ENCODE peak calls at places on chromosomes 16 and 17, in ten cellular contexts. One of them, this sample, is unnamed.

GRCh38 chr16:57653936-57654335 is 14.2 kb upstream of the ADGRG3 start:
- DNase-seq in psoas muscle: no peak
- DNase-seq in Right ventricle myocardium superior: no peak
- DNase-seq in H54: no peak
- DNase-seq in mucosa of gallbladder: no peak
- DNase-seq in hepatocyte: no peak
- DNase-seq in NCI-H1694 treated with DMSO at 0.1 percent for 48 hours: no peak
- DNase-seq in cardiac fibroblast: peak; percentile 31
- DNase-seq in HT1080: no peak
- DNase-seq in HEK293T: no peak
- DNase-seq in this sample: no peak

GRCh38 chr17:13671341-13671740 is 69.6 kb upstream of the HS3ST3A1 start:
- DNase-seq in hepatocyte: no peak
- DNase-seq in HT1080: peak; percentile 88
- DNase-seq in cardiac fibroblast: no peak
- DNase-seq in Right ventricle myocardium superior: no peak
- DNase-seq in mucosa of gallbladder: no peak
- DNase-seq in H54: no peak
- DNase-seq in HEK293T: no peak
- DNase-seq in NCI-H1694 treated with DMSO at 0.1 percent for 48 hours: no peak
- DNase-seq in psoas muscle: no peak
- DNase-seq in this sample: no peak

GRCh38 chr16:50208460-50208931 is 55.4 kb downstream of the TENT4B start:
- DNase-seq in cardiac fibroblast: no peak
- DNase-seq in psoas muscle: no peak
- DNase-seq in H54: peak; percentile 42
- DNase-seq in HEK293T: no peak
- DNase-seq in NCI-H1694 treated with DMSO at 0.1 percent for 48 hours: no peak
- DNase-seq in hepatocyte: no peak
- DNase-seq in mucosa of gallbladder: no peak
- DNase-seq in Right ventricle myocardium superior: no peak
- DNase-seq in HT1080: peak; percentile 73
- DNase-seq in this sample: no peak

GRCh38 chr17:8911205-8911604 is 43.7 kb upstream of the PIK3R6 start:
- DNase-seq in H54: no peak
- DNase-seq in HEK293T: no peak
- DNase-seq in hepatocyte: no peak
- DNase-seq in psoas muscle: no peak
- DNase-seq in Right ventricle myocardium superior: no peak
- DNase-seq in cardiac fibroblast: no peak
- DNase-seq in mucosa of gallbladder: no peak
- DNase-seq in NCI-H1694 treated with DMSO at 0.1 percent for 48 hours: no peak
- DNase-seq in HT1080: no peak
- DNase-seq in this sample: no peak

GRCh38 chr17:352421-353212 is at the start of gene RPH3AL:
- DNase-seq in hepatocyte: peak; percentile 87
- DNase-seq in psoas muscle: peak; percentile 78
- DNase-seq in Right ventricle myocardium superior: peak; percentile 66
- DNase-seq in cardiac fibroblast: peak; percentile 64
- DNase-seq in mucosa of gallbladder: peak; percentile 81
- DNase-seq in H54: no peak
- DNase-seq in HEK293T: no peak
- DNase-seq in NCI-H1694 treated with DMSO at 0.1 percent for 48 hours: peak; percentile 53
- DNase-seq in HT1080: no peak
- DNase-seq in this sample: no peak

GRCh38 chr17:30524847-30525246 is 47.6 kb downstream of the GOSR1 start:
- DNase-seq in Right ventricle myocardium superior: no peak
- DNase-seq in psoas muscle: no peak
- DNase-seq in cardiac fibroblast: peak; percentile 17
- DNase-seq in HT1080: no peak
- DNase-seq in mucosa of gallbladder: no peak
- DNase-seq in H54: no peak
- DNase-seq in hepatocyte: peak; percentile 32
- DNase-seq in NCI-H1694 treated with DMSO at 0.1 percent for 48 hours: no peak
- DNase-seq in HEK293T: no peak
- DNase-seq in this sample: no peak

GRCh38 chr17:75625813-75626486 is 7.3 kb upstream of the SMIM5 start:
- DNase-seq in cardiac fibroblast: peak; percentile 19
- DNase-seq in H54: peak; percentile 67
- DNase-seq in HT1080: no peak
- DNase-seq in Right ventricle myocardium superior: no peak
- DNase-seq in mucosa of gallbladder: no peak
- DNase-seq in psoas muscle: no peak
- DNase-seq in NCI-H1694 treated with DMSO at 0.1 percent for 48 hours: peak; percentile 38
- DNase-seq in HEK293T: peak; percentile 80
- DNase-seq in hepatocyte: peak; percentile 70
- DNase-seq in this sample: no peak

GRCh38 chr17:42603318-42603717 is 5.9 kb downstream of the RETREG3 start:
- DNase-seq in cardiac fibroblast: no peak
- DNase-seq in mucosa of gallbladder: no peak
- DNase-seq in H54: no peak
- DNase-seq in hepatocyte: no peak
- DNase-seq in HEK293T: no peak
- DNase-seq in psoas muscle: no peak
- DNase-seq in NCI-H1694 treated with DMSO at 0.1 percent for 48 hours: no peak
- DNase-seq in Right ventricle myocardium superior: no peak
- DNase-seq in HT1080: no peak
- DNase-seq in this sample: no peak

GRCh38 chr16:19524356-19524865 is 669 bp downstream of the CCP110 start:
- DNase-seq in mucosa of gallbladder: no peak
- DNase-seq in psoas muscle: no peak
- DNase-seq in cardiac fibroblast: no peak
- DNase-seq in HT1080: no peak
- DNase-seq in HEK293T: no peak
- DNase-seq in NCI-H1694 treated with DMSO at 0.1 percent for 48 hours: no peak
- DNase-seq in H54: no peak
- DNase-seq in Right ventricle myocardium superior: no peak
- DNase-seq in hepatocyte: no peak
- DNase-seq in this sample: no peak

GRCh38 chr16:85845276-85845675 is 45.8 kb downstream of the COX4I1 start:
- DNase-seq in HEK293T: no peak
- DNase-seq in mucosa of gallbladder: no peak
- DNase-seq in cardiac fibroblast: no peak
- DNase-seq in psoas muscle: no peak
- DNase-seq in H54: no peak
- DNase-seq in hepatocyte: no peak
- DNase-seq in Right ventricle myocardium superior: no peak
- DNase-seq in NCI-H1694 treated with DMSO at 0.1 percent for 48 hours: no peak
- DNase-seq in HT1080: no peak
- DNase-seq in this sample: no peak

GRCh38 chr17:55735784-55736405 is 13.2 kb upstream of the TMEM100 start:
- DNase-seq in HEK293T: peak; percentile 52
- DNase-seq in cardiac fibroblast: peak; percentile 78
- DNase-seq in mucosa of gallbladder: peak; percentile 40
- DNase-seq in psoas muscle: no peak
- DNase-seq in Right ventricle myocardium superior: no peak
- DNase-seq in H54: no peak
- DNase-seq in HT1080: peak; percentile 28
- DNase-seq in hepatocyte: peak; percentile 78
- DNase-seq in NCI-H1694 treated with DMSO at 0.1 percent for 48 hours: peak; percentile 26
- DNase-seq in this sample: peak; percentile 47

GRCh38 chr17:75168998-75169397 is 13.8 kb downstream of the SUMO2 start:
- DNase-seq in HT1080: no peak
- DNase-seq in psoas muscle: no peak
- DNase-seq in cardiac fibroblast: no peak
- DNase-seq in H54: no peak
- DNase-seq in hepatocyte: no peak
- DNase-seq in mucosa of gallbladder: no peak
- DNase-seq in NCI-H1694 treated with DMSO at 0.1 percent for 48 hours: no peak
- DNase-seq in Right ventricle myocardium superior: peak; percentile 10
- DNase-seq in HEK293T: no peak
- DNase-seq in this sample: no peak

GRCh38 chr16:1398351-1398750 is 16.2 kb downstream of the UNKL start:
- DNase-seq in Right ventricle myocardium superior: no peak
- DNase-seq in hepatocyte: no peak
- DNase-seq in mucosa of gallbladder: no peak
- DNase-seq in HEK293T: no peak
- DNase-seq in NCI-H1694 treated with DMSO at 0.1 percent for 48 hours: no peak
- DNase-seq in H54: no peak
- DNase-seq in cardiac fibroblast: no peak
- DNase-seq in psoas muscle: no peak
- DNase-seq in HT1080: no peak
- DNase-seq in this sample: no peak

GRCh38 chr17:15332338-15332737 is 9.1 kb downstream of the TEKT3 start:
- DNase-seq in psoas muscle: no peak
- DNase-seq in HT1080: no peak
- DNase-seq in cardiac fibroblast: no peak
- DNase-seq in NCI-H1694 treated with DMSO at 0.1 percent for 48 hours: no peak
- DNase-seq in H54: no peak
- DNase-seq in mucosa of gallbladder: no peak
- DNase-seq in Right ventricle myocardium superior: no peak
- DNase-seq in HEK293T: no peak
- DNase-seq in hepatocyte: no peak
- DNase-seq in this sample: no peak

GRCh38 chr17:54935487-54935886 is 33.0 kb downstream of the COX11 start:
- DNase-seq in mucosa of gallbladder: no peak
- DNase-seq in NCI-H1694 treated with DMSO at 0.1 percent for 48 hours: no peak
- DNase-seq in HEK293T: no peak
- DNase-seq in psoas muscle: no peak
- DNase-seq in hepatocyte: no peak
- DNase-seq in Right ventricle myocardium superior: no peak
- DNase-seq in HT1080: no peak
- DNase-seq in cardiac fibroblast: no peak
- DNase-seq in H54: no peak
- DNase-seq in this sample: no peak

GRCh38 chr16:28900601-28901000 is 22.3 kb downstream of the ATP2A1 start:
- DNase-seq in hepatocyte: no peak
- DNase-seq in NCI-H1694 treated with DMSO at 0.1 percent for 48 hours: no peak
- DNase-seq in HT1080: no peak
- DNase-seq in psoas muscle: no peak
- DNase-seq in H54: no peak
- DNase-seq in mucosa of gallbladder: no peak
- DNase-seq in cardiac fibroblast: no peak
- DNase-seq in HEK293T: no peak
- DNase-seq in Right ventricle myocardium superior: no peak
- DNase-seq in this sample: no peak

GRCh38 chr17:38739305-38739704 is 8.8 kb downstream of the PCGF2 start:
- DNase-seq in NCI-H1694 treated with DMSO at 0.1 percent for 48 hours: no peak
- DNase-seq in psoas muscle: no peak
- DNase-seq in Right ventricle myocardium superior: no peak
- DNase-seq in HEK293T: no peak
- DNase-seq in mucosa of gallbladder: no peak
- DNase-seq in hepatocyte: no peak
- DNase-seq in cardiac fibroblast: no peak
- DNase-seq in H54: no peak
- DNase-seq in HT1080: no peak
- DNase-seq in this sample: no peak

GRCh38 chr17:65754081-65754480 is 192.6 kb upstream of the AXIN2 start:
- DNase-seq in mucosa of gallbladder: no peak
- DNase-seq in Right ventricle myocardium superior: no peak
- DNase-seq in psoas muscle: no peak
- DNase-seq in HEK293T: no peak
- DNase-seq in HT1080: no peak
- DNase-seq in cardiac fibroblast: no peak
- DNase-seq in H54: no peak
- DNase-seq in hepatocyte: no peak
- DNase-seq in NCI-H1694 treated with DMSO at 0.1 percent for 48 hours: no peak
- DNase-seq in this sample: no peak

GRCh38 chr16:11139624-11140375 is 116.2 kb downstream of the SOCS1 start:
- DNase-seq in H54: no peak
- DNase-seq in Right ventricle myocardium superior: no peak
- DNase-seq in psoas muscle: no peak
- DNase-seq in mucosa of gallbladder: no peak
- DNase-seq in HEK293T: no peak
- DNase-seq in cardiac fibroblast: no peak
- DNase-seq in NCI-H1694 treated with DMSO at 0.1 percent for 48 hours: no peak
- DNase-seq in HT1080: peak; percentile 60
- DNase-seq in hepatocyte: no peak
- DNase-seq in this sample: peak; percentile 84

GRCh38 chr17:65173951-65174683 is 36.9 kb downstream of the RGS9 start:
- DNase-seq in hepatocyte: no peak
- DNase-seq in mucosa of gallbladder: no peak
- DNase-seq in H54: no peak
- DNase-seq in psoas muscle: no peak
- DNase-seq in HT1080: no peak
- DNase-seq in cardiac fibroblast: no peak
- DNase-seq in NCI-H1694 treated with DMSO at 0.1 percent for 48 hours: no peak
- DNase-seq in Right ventricle myocardium superior: no peak
- DNase-seq in HEK293T: no peak
- DNase-seq in this sample: no peak

GRCh38 chr16:50021509-50021908 is 3.5 kb upstream of the CNEP1R1 start:
- DNase-seq in NCI-H1694 treated with DMSO at 0.1 percent for 48 hours: no peak
- DNase-seq in cardiac fibroblast: peak; percentile 10
- DNase-seq in psoas muscle: no peak
- DNase-seq in hepatocyte: peak; percentile 27
- DNase-seq in mucosa of gallbladder: no peak
- DNase-seq in Right ventricle myocardium superior: no peak
- DNase-seq in HEK293T: peak; percentile 27
- DNase-seq in H54: peak; percentile 8
- DNase-seq in HT1080: peak; percentile 11
- DNase-seq in this sample: peak; percentile 35

GRCh38 chr16:87484487-87485331 is 8.1 kb downstream of the ZCCHC14 start:
- DNase-seq in Right ventricle myocardium superior: no peak
- DNase-seq in H54: no peak
- DNase-seq in mucosa of gallbladder: no peak
- DNase-seq in cardiac fibroblast: no peak
- DNase-seq in hepatocyte: no peak
- DNase-seq in HT1080: no peak
- DNase-seq in psoas muscle: no peak
- DNase-seq in HEK293T: no peak
- DNase-seq in NCI-H1694 treated with DMSO at 0.1 percent for 48 hours: no peak
- DNase-seq in this sample: no peak

GRCh38 chr16:84659656-84660300 is 11.5 kb downstream of the KLHL36 start:
- DNase-seq in H54: no peak
- DNase-seq in NCI-H1694 treated with DMSO at 0.1 percent for 48 hours: no peak
- DNase-seq in hepatocyte: no peak
- DNase-seq in HEK293T: no peak
- DNase-seq in Right ventricle myocardium superior: no peak
- DNase-seq in cardiac fibroblast: no peak
- DNase-seq in mucosa of gallbladder: no peak
- DNase-seq in psoas muscle: no peak
- DNase-seq in HT1080: no peak
- DNase-seq in this sample: no peak

GRCh38 chr17:67218385-67218950 is 26.5 kb downstream of the HELZ start:
- DNase-seq in mucosa of gallbladder: no peak
- DNase-seq in psoas muscle: no peak
- DNase-seq in H54: peak; percentile 22
- DNase-seq in HEK293T: no peak
- DNase-seq in hepatocyte: no peak
- DNase-seq in cardiac fibroblast: no peak
- DNase-seq in HT1080: peak; percentile 24
- DNase-seq in Right ventricle myocardium superior: no peak
- DNase-seq in NCI-H1694 treated with DMSO at 0.1 percent for 48 hours: no peak
- DNase-seq in this sample: no peak

GRCh38 chr17:66431080-66431795 is 128.8 kb downstream of the PRKCA start:
- DNase-seq in NCI-H1694 treated with DMSO at 0.1 percent for 48 hours: no peak
- DNase-seq in Right ventricle myocardium superior: no peak
- DNase-seq in HEK293T: no peak
- DNase-seq in cardiac fibroblast: no peak
- DNase-seq in hepatocyte: no peak
- DNase-seq in mucosa of gallbladder: no peak
- DNase-seq in HT1080: no peak
- DNase-seq in psoas muscle: no peak
- DNase-seq in H54: no peak
- DNase-seq in this sample: no peak

GRCh38 chr16:30867747-30868146 is 26.1 kb downstream of the BCL7C start:
- DNase-seq in cardiac fibroblast: peak; percentile 20
- DNase-seq in HT1080: no peak
- DNase-seq in H54: peak; percentile 23
- DNase-seq in Right ventricle myocardium superior: no peak
- DNase-seq in psoas muscle: no peak
- DNase-seq in HEK293T: peak; percentile 69
- DNase-seq in hepatocyte: peak; percentile 22
- DNase-seq in mucosa of gallbladder: no peak
- DNase-seq in NCI-H1694 treated with DMSO at 0.1 percent for 48 hours: no peak
- DNase-seq in this sample: no peak

GRCh38 chr16:25707982-25708583 is 16.3 kb downstream of the HS3ST4 start:
- DNase-seq in cardiac fibroblast: peak; percentile 1
- DNase-seq in NCI-H1694 treated with DMSO at 0.1 percent for 48 hours: no peak
- DNase-seq in mucosa of gallbladder: peak; percentile 21
- DNase-seq in H54: no peak
- DNase-seq in hepatocyte: peak; percentile 58
- DNase-seq in psoas muscle: no peak
- DNase-seq in HEK293T: peak; percentile 21
- DNase-seq in Right ventricle myocardium superior: no peak
- DNase-seq in HT1080: peak; percentile 15
- DNase-seq in this sample: peak; percentile 21

GRCh38 chr16:47254771-47255170 is 111.0 kb upstream of the NETO2 start:
- DNase-seq in mucosa of gallbladder: no peak
- DNase-seq in psoas muscle: no peak
- DNase-seq in HT1080: no peak
- DNase-seq in NCI-H1694 treated with DMSO at 0.1 percent for 48 hours: no peak
- DNase-seq in cardiac fibroblast: no peak
- DNase-seq in hepatocyte: no peak
- DNase-seq in H54: no peak
- DNase-seq in HEK293T: no peak
- DNase-seq in Right ventricle myocardium superior: no peak
- DNase-seq in this sample: no peak